ENCODE peak calls at places on chromosomes 3 and 15, in six cellular contexts. K, L, E, H, G and X are unnamed samples.

GRCh38 chr3:128801779-128802369 is 75.9 kb downstream of the RAB7A start:
- DNase-seq in E (no peak), H (no peak), K (no peak), G (no peak), L (no peak), X (no peak)

GRCh38 chr3:192490720-192491119 is 236.6 kb downstream of the FGF12 start:
- DNase-seq in E (no peak), K (no peak), L (no peak), H (no peak), G (no peak), X (no peak)

GRCh38 chr3:15797600-15798303 is at the start of gene ANKRD28:
- DNase-seq in K (peak), G (no peak), H (peak), E (peak), L (no peak), X (peak)

GRCh38 chr15:91865903-91866302 is 12.4 kb downstream of the SLCO3A1 start:
- DNase-seq in K (no peak), H (peak), G (no peak), L (no peak), E (no peak), X (no peak)

GRCh38 chr15:57610130-57610529 is 18.4 kb downstream of the MYZAP start:
- DNase-seq in E (no peak), L (no peak), K (peak), G (peak), H (peak), X (no peak)

GRCh38 chr15:48282186-48282585 is 49.0 kb upstream of the DUT start:
- DNase-seq in H (no peak), G (no peak), K (no peak), E (no peak), L (no peak), X (no peak)

GRCh38 chr3:67329358-67329757 is 325.1 kb downstream of the SUCLG2 start:
- DNase-seq in H (no peak), K (no peak), L (no peak), G (no peak), E (no peak), X (no peak)

GRCh38 chr3:63413523-63413922 is 135.4 kb downstream of the SYNPR start:
- DNase-seq in G (no peak), H (no peak), E (no peak), K (no peak), L (no peak), X (no peak)

GRCh38 chr3:188529228-188529627 is 375.3 kb downstream of the LPP start:
- DNase-seq in L (no peak), H (peak), E (no peak), K (no peak), G (no peak), X (no peak)

GRCh38 chr3:184005981-184006507 is 11.6 kb downstream of the ABCC5 start:
- DNase-seq in L (peak), G (peak), H (peak), K (peak), E (peak), X (peak)

GRCh38 chr3:42043116-42043796 is 47.9 kb upstream of the TRAK1 start:
- DNase-seq in H (peak), G (peak), L (no peak), E (peak), K (peak), X (no peak)

GRCh38 chr15:49435201-49435600 is 12.2 kb downstream of the FGF7 start:
- DNase-seq in H (no peak), E (no peak), K (peak), G (no peak), L (no peak), X (no peak)

GRCh38 chr3:73530030-73530411 is 94.7 kb downstream of the PDZRN3 start:
- DNase-seq in H (peak), G (peak), E (no peak), K (peak), L (no peak), X (no peak)

GRCh38 chr3:17979248-17979647 is 236.8 kb upstream of the TBC1D5 start:
- DNase-seq in L (no peak), E (no peak), K (peak), G (no peak), H (peak), X (no peak)

GRCh38 chr15:57297163-57297593 is 79.1 kb upstream of the CGNL1 start:
- DNase-seq in H (no peak), K (no peak), E (no peak), L (no peak), G (no peak), X (no peak)

GRCh38 chr3:133937061-133937686 is 41.5 kb upstream of the RAB6B start:
- DNase-seq in G (no peak), K (no peak), E (peak), H (no peak), L (no peak), X (no peak)

GRCh38 chr3:49199244-49199899 is 28.0 kb downstream of the KLHDC8B start:
- DNase-seq in L (peak), H (peak), K (peak), G (peak), E (peak), X (no peak)

GRCh38 chr3:123448503-123449091 is at the start of gene ADCY5:
- DNase-seq in H (peak), L (no peak), E (peak), G (no peak), K (no peak), X (no peak)

GRCh38 chr15:94041731-94042130 is 189.6 kb upstream of the MCTP2 start:
- DNase-seq in H (no peak), E (no peak), G (no peak), L (no peak), K (peak), X (no peak)

GRCh38 chr15:100737214-100737613 is 134.8 kb downstream of the ASB7 start:
- DNase-seq in K (no peak), H (no peak), L (no peak), E (no peak), G (no peak), X (no peak)

GRCh38 chr15:26028086-26028740 is 165.1 kb upstream of the ATP10A start:
- DNase-seq in H (peak), E (no peak), K (no peak), L (no peak), G (no peak), X (no peak)

GRCh38 chr15:43934480-43934879 is 107.7 kb downstream of the WDR76 start:
- DNase-seq in L (no peak), H (peak), E (no peak), G (no peak), K (no peak), X (no peak)

GRCh38 chr3:71245052-71245488 is 338.5 kb downstream of the FOXP1 start:
- DNase-seq in K (peak), G (peak), E (no peak), L (peak), H (peak), X (no peak)

GRCh38 chr3:181329024-181329423 is 339.5 kb upstream of the DNAJC19 start:
- DNase-seq in L (no peak), E (no peak), K (no peak), H (no peak), G (no peak), X (no peak)

GRCh38 chr3:174480767-174481166 is 378.4 kb upstream of the NAALADL2 start:
- DNase-seq in E (no peak), G (no peak), H (no peak), K (no peak), L (no peak), X (no peak)

GRCh38 chr3:182575941-182576340 is 217.4 kb upstream of the ATP11B start:
- DNase-seq in E (no peak), K (no peak), G (no peak), L (no peak), H (no peak), X (no peak)
- H3K27ac ChIP-seq in E (no peak), K (no peak), G (no peak), L (no peak), H (no peak), X (no peak)

GRCh38 chr3:46679681-46680080 is 13.8 kb downstream of the ALS2CL start:
- DNase-seq in G (no peak), L (no peak), K (no peak), E (no peak), H (no peak), X (no peak)

GRCh38 chr3:46678280-46678679 is 15.2 kb downstream of the ALS2CL start:
- DNase-seq in E (no peak), L (no peak), G (no peak), H (no peak), K (no peak), X (no peak)

GRCh38 chr3:46681387-46681786 is 12.1 kb downstream of the ALS2CL start:
- DNase-seq in H (no peak), L (no peak), G (no peak), K (no peak), E (no peak), X (no peak)

GRCh38 chr3:46682156-46682555 is 11.3 kb downstream of the ALS2CL start:
- DNase-seq in E (no peak), H (no peak), L (no peak), K (no peak), G (no peak), X (no peak)

DNA sequence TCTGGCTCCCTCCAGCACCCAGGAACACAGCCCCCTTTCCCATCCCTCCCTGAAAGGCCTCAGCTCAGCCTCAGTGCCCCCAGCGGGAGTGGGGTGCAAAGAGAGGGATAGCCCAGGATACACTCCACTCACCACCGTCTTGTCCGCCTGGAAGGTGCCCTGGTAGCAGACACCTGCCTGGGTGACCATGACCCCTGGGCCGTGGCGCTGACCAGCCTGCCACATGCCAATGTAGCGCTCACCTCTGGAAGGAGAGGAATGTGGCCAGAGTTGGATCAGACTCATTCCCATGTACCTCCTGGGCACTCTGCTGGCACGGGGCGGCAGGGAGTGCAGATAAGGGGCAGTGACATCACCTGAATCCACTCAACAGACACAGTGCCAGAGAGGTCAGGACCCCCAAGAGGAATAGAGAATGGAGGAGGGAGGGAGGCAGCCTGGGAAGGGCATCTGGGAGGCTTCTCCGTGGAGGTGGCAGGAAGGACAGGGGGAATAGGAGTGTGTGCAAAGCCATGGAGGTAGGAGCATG is 13.1 kb downstream of the ALS2CL start:
- DNase-seq in K (no peak), L (no peak), G (no peak), E (no peak), H (no peak), X (no peak)
- H3K27ac ChIP-seq in K (no peak), L (no peak), G (no peak), E (no peak), H (no peak), X (no peak)

GRCh38 chr15:70165811-70166284 is 68.1 kb upstream of the TLE3 start:
- DNase-seq in E (peak), K (no peak), L (no peak), G (peak), H (peak), X (no peak)
- H3K27ac ChIP-seq in E (peak), K (no peak), L (no peak), G (peak), H (no peak), X (no peak)

GRCh38 chr3:172913911-172914730 is 163.6 kb downstream of the ECT2 start:
- DNase-seq in G (no peak), K (no peak), L (no peak), E (no peak), H (no peak), X (no peak)

GRCh38 chr3:172918165-172918564 is 167.6 kb downstream of the ECT2 start:
- DNase-seq in E (no peak), G (no peak), K (peak), L (no peak), H (no peak), X (no peak)

GRCh38 chr3:172915911-172916514 is 165.5 kb downstream of the ECT2 start:
- DNase-seq in H (no peak), G (no peak), E (peak), L (no peak), K (no peak), X (no peak)

GRCh38 chr3:172919297-172919683 is 168.8 kb downstream of the ECT2 start:
- DNase-seq in E (no peak), G (no peak), K (no peak), L (no peak), H (no peak), X (no peak)

DNA sequence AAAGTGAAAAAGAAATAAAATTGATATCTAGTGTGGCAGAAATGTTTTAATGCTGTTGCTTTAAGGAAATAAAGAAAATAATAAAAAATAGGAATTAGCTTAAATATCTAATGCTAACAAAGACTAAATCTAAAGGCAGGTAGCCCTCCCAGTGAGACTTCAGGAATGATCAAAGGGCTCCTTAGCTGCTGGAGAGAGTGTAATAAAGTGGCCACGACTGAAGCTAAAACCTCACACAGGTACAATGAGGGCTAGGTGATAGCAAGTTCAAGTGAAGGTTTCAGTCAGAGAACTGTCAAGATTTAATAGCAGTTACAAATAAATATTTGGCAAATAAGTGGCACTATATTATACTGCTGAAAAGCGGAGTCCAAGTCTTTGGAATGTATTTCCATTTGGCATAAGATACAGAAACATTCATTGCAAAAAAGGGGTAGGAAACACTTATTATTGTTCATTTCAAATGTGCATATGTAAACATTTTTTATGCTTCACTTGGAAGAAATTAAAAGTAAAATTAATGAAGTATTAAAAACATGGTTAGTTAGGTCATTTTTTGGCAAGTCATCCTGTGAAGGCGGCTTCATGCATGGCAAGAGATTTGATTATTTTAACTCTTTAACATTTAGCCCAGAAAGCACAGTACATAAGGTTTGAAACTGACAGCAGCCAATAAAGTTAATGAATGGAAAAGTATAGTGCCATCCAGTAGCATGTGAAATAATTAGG is 168.2 kb downstream of the ECT2 start:
- DNase-seq in G (no peak), K (no peak), L (no peak), H (no peak), E (no peak), X (no peak)
- H3K27ac ChIP-seq in G (no peak), K (no peak), L (no peak), H (no peak), E (no peak), X (no peak)

GRCh38 chr15:98745650-98746374 is 97.5 kb downstream of the IGF1R start:
- DNase-seq in E (no peak), G (no peak), L (no peak), H (no peak), K (peak), X (no peak)
- H3K27ac ChIP-seq in E (no peak), G (no peak), L (no peak), H (no peak), K (no peak), X (peak)

GRCh38 chr3:149646181-149646766 is 11.6 kb downstream of the WWTR1 start:
- DNase-seq in L (no peak), E (no peak), H (peak), K (peak), G (no peak), X (no peak)

GRCh38 chr3:149639093-149639486 is 18.7 kb downstream of the WWTR1 start:
- DNase-seq in E (no peak), L (no peak), K (no peak), G (no peak), H (no peak), X (no peak)

GRCh38 chr3:149643482-149643798 is 14.4 kb downstream of the WWTR1 start:
- DNase-seq in H (no peak), E (no peak), G (no peak), K (no peak), L (no peak), X (no peak)

GRCh38 chr3:149638401-149639092 is 19.3 kb downstream of the WWTR1 start:
- DNase-seq in L (no peak), E (no peak), G (no peak), K (no peak), H (peak), X (no peak)

DNA sequence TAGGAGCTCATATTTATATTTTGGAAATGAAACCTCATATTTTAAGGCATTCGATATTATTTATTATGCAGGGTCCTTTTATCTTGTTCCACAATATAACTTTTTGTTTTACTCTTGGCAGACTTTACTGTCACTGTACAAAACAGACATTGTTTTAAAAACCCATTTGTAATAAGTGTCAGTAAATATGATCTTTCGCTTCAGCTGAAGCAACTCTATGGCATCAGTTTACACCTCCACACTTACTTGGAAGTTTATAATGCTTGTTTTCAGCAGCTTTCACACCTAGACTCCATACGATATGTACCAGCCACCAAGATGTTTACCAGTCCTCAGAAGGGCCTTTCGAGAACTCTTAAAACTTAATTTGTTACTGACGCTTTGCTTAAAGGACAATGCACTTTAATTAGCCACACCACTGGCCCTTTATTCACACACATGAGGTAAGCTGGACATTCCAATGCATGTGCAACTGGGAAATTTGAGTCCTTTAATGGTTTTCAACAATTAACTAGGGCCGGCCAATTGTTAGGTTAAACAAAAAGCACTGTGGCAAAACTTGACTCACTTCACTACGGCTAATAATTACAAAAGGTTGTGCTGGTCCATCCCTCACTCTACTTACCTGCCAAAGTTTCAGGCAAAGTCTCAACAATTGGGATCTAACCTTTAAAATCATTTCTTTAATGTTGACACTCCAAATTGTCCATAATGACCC is 16.7 kb downstream of the WWTR1 start:
- DNase-seq in E (no peak), H (peak), L (no peak), G (no peak), K (no peak), X (no peak)
- H3K27ac ChIP-seq in E (no peak), H (peak), L (no peak), G (peak), K (no peak), X (no peak)

GRCh38 chr15:51180534-51180933 is 85.8 kb upstream of the TNFAIP8L3 start:
- DNase-seq in H (no peak), K (no peak), G (no peak), E (no peak), L (no peak), X (no peak)
- H3K27ac ChIP-seq in H (no peak), K (no peak), G (no peak), E (no peak), L (no peak), X (no peak)